ENCODE peak calls at places on chromosomes 4 and X, in eight cellular contexts. M, Z, N, H, R, G, E and L are unnamed samples.

GRCh38 chrX:108033890-108034289 is 11.0 kb upstream of the VSIG1 start:
- DNase-seq in M (no peak), Z (no peak), N (no peak), H (no peak), R (no peak), G (no peak), E (no peak), L (no peak)

GRCh38 chr4:79865253-79865652 is 207.8 kb downstream of the ANTXR2 start:
- DNase-seq in M (no peak), Z (no peak), N (no peak), H (no peak), R (no peak), G (peak), E (no peak), L (no peak)

GRCh38 chrX:121987163-121987562 is 939.8 kb downstream of the GLUD2 start:
- DNase-seq in M (no peak), Z (no peak), N (no peak), H (no peak), R (no peak), G (peak), E (no peak), L (no peak)

GRCh38 chr4:159240690-159241089 is 137.8 kb downstream of the RAPGEF2 start:
- DNase-seq in M (no peak), Z (no peak), N (no peak), H (no peak), R (no peak), G (no peak), E (no peak), L (no peak)

GRCh38 chr4:5676763-5677162 is 31.6 kb downstream of the EVC2 start:
- DNase-seq in M (no peak), Z (no peak), N (no peak), H (no peak), R (no peak), G (no peak), E (no peak), L (no peak)

GRCh38 chrX:119168104-119168503 is 40.5 kb upstream of the KIAA1210 start:
- DNase-seq in M (no peak), Z (no peak), N (no peak), H (no peak), R (no peak), G (no peak), E (no peak), L (no peak)

GRCh38 chr4:7828011-7828720 is 111.5 kb downstream of the AFAP1 start:
- DNase-seq in M (peak), Z (no peak), N (no peak), H (no peak), R (peak), G (peak), E (peak), L (peak)

GRCh38 chr4:19309365-19309764 is 942.3 kb upstream of the SLIT2 start:
- DNase-seq in M (no peak), Z (no peak), N (no peak), H (peak), R (no peak), G (peak), E (no peak), L (no peak)

GRCh38 chr4:96227515-96227914 is 387.6 kb downstream of the PDHA2 start:
- DNase-seq in M (no peak), Z (no peak), N (no peak), H (no peak), R (no peak), G (no peak), E (no peak), L (no peak)

DNA sequence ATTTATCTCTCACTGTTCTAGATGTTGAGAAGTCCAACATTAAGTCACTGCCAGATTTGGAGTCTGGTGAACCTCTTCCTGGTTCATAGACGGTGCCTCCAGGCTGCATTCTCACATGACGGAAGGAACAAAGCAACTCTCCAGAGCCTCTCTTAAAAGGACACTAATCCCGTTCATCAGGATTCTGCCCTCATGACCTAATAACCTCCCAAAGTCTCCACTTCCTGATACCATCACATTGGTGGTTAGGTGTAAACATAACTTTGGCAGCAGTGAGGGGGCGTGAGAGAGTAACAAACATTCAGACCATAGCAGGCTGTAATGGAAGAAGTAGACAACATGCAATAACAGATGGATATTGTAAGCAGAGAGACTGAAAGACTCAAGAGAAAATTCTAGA is 388.6 kb downstream of the PDHA2 start:
- DNase-seq in M (no peak), Z (no peak), N (no peak), H (no peak), R (no peak), G (no peak), E (no peak), L (no peak)
- TF ChIP-seq CTCF in M (no peak), Z (no peak), N (no peak), H (no peak), R (no peak), G (no peak), E (no peak), L (no peak)

GRCh38 chr4:108532187-108532586 is 88.2 kb upstream of the RPL34 start:
- DNase-seq in M (no peak), Z (no peak), N (no peak), H (no peak), R (no peak), G (no peak), E (no peak), L (no peak)
- H3K27ac ChIP-seq in M (no peak), Z (no peak), N (no peak), H (no peak), R (no peak), G (no peak), E (no peak), L (no peak)

GRCh38 chr4:3401436-3402171 is 40.2 kb upstream of the HGFAC start:
- DNase-seq in M (no peak), Z (no peak), N (peak), H (no peak), R (no peak), G (peak), E (no peak), L (no peak)

GRCh38 chr4:3402409-3403103 is 39.2 kb upstream of the HGFAC start:
- DNase-seq in M (no peak), Z (no peak), N (peak), H (no peak), R (no peak), G (peak), E (no peak), L (no peak)

GRCh38 chr4:3396611-3397010 is 45.2 kb upstream of the HGFAC start:
- DNase-seq in M (no peak), Z (no peak), N (no peak), H (no peak), R (no peak), G (no peak), E (no peak), L (no peak)

GRCh38 chr4:3397128-3397527 is 44.6 kb upstream of the HGFAC start:
- DNase-seq in M (no peak), Z (no peak), N (no peak), H (no peak), R (no peak), G (no peak), E (no peak), L (no peak)

DNA sequence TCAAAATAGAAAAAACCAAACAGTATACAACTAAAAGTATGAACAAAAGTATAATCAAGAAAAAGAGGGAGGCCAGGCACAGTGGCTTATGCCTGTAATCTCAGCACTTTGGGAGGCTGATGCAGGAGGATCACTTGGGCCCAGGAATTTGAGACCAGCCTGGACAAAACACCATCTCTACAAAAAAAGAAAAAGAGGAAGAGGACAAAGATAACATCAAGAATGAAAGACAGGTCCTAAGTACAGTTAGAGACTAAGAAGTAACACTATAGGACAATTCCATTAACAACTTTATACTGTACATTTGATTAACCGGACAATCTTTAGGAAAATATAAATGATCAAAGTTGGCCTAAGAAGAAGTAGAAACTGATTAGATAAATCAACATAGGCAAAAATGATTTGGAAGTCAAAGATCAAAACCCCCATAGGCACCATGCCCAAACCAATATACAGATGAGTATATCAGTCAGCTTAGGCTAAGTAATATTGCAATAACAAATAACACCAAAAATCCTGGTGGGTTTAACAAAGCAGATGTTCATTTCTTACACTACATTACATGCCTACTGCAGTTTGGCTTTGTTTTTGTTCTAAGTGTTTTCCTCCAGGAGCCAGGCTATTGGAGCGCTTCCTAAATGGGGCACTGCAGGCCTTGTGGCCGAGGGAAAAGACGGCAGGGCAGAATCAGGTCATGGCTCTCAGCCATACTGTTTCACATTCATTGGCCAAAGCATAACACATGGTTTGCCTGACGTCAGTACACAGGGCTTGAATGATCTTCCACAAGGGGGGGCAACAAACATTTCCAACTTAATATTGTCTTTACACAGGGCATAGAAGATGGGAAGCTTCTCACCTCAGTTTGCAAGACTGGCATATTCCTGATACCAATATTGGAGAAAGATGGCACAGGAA is 42.2 kb upstream of the HGFAC start:
- DNase-seq in M (no peak), Z (no peak), N (no peak), H (no peak), R (no peak), G (peak), E (no peak), L (no peak)
- TF ChIP-seq CTCF in M (no peak), Z (no peak), N (no peak), H (no peak), R (no peak), G (peak), E (no peak), L (peak)

DNA sequence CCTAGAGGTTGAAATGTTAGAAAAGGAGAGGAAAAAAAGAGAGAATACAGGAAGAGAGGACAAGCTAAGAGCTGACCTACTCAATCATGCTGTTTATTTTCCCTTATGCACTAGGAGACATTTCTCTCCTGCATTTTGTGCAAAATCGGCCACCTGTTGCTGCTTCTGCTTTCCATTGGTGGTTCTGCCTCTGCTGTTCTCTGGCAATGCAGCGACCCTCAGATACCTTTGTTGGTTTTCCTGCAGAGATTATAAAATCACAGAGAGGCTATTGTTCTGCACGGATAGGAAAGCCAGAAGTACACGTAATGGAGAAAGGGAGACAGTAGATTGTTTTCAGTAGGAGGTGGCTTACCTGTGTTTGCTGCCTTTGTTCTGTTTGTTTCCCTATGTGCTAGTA is 108.9 kb downstream of the UNC5C start:
- DNase-seq in M (no peak), Z (no peak), N (no peak), H (no peak), R (no peak), G (no peak), E (no peak), L (no peak)
- H3K27ac ChIP-seq in M (no peak), Z (no peak), N (no peak), H (no peak), R (no peak), G (no peak), E (peak), L (no peak)

GRCh38 chr4:157509286-157509685 is 288.8 kb downstream of the GRIA2 start:
- DNase-seq in M (no peak), Z (no peak), N (no peak), H (no peak), R (no peak), G (no peak), E (no peak), L (no peak)

GRCh38 chr4:157514711-157515110 is 294.2 kb downstream of the GRIA2 start:
- DNase-seq in M (no peak), Z (no peak), N (no peak), H (peak), R (no peak), G (no peak), E (no peak), L (no peak)
- TF ChIP-seq CTCF in M (no peak), Z (no peak), N (no peak), H (peak), R (no peak), G (no peak), E (no peak), L (no peak)

GRCh38 chr4:3765271-3766206 is 646 bp upstream of the ADRA2C start:
- DNase-seq in M (no peak), Z (peak), N (no peak), H (peak), R (peak), G (peak), E (peak), L (no peak)
- H3K27ac ChIP-seq in M (no peak), Z (no peak), N (no peak), H (no peak), R (no peak), G (no peak), E (no peak), L (no peak)

DNA sequence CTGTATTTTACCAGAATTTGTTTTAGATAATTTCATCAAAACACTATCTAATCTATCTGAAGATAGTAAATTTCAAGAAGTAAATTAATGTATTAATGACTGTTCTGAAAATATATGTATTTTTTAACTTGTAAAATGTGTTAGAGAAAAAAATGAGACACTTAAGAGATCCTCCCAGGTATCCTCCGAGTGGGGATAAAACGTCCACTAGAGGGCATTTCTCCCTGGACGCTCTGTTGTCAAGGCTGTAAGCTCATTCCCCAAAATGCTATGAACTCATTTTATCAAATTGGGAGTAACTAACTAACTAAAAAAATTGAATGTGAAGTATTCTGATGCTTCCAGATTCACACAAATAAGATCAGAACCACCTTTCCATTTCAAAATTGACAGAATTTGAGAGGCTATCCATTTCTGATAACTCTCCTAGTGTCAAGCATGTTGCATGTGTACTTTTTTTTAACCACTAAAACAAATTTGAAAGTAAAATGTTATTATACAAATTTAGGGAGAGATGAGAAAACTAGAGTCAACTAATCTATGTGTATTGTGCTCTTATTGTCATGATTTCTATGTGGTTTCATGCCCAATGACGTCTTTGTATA is 337.3 kb upstream of the HS3ST1 start:
- DNase-seq in M (no peak), Z (peak), N (no peak), H (peak), R (no peak), G (peak), E (no peak), L (no peak)
- TF ChIP-seq CTCF in M (no peak), Z (peak), N (peak), H (peak), R (peak), G (peak), E (peak), L (peak)

DNA sequence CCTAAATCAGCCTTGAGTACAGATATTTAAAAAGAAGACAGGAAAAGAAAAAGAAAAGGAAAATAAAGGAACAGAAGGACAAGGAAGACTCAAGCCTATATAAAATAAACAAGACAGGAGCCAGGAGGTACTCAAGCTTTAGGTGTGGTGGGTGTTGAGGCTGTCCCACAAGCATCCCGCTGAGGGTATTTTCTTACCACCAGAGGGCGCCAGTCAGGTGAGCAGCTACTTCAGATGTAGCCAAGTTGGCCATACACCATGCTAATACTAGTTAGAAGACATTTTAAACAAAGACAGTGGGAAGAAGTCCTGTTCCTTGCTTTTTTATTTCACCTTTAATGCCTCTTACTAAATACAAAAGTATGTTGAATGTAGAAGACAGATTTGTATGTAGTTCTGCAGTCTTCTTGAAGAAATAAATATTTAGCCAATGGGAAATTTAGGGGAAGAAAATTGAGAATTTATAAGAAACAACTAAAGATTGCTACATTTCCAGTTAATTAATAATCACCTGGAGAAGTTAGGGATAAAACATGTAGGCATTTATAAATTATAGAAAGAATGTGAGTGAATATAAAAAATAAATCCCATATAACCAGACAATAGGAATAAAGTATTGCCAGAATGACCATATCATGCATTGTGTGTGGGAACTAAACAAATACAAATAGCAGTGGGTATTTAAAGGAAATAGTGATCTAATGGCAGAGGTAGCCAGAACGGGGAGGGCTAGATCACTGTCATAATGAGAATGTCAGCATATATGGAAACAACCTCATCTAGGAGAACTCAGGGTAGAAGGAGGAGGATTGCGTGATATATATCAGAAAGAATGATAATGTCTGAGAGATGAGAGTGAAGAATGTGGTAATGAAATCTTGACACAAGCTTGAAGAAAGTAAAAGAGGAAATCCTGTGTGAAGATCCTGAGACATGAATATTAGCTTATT is 71.0 kb downstream of the MTHFD2L start:
- DNase-seq in M (peak), Z (peak), N (peak), H (peak), R (peak), G (peak), E (peak), L (no peak)
- H3K27ac ChIP-seq in M (no peak), Z (no peak), N (no peak), H (no peak), R (no peak), G (peak), E (no peak), L (peak)

GRCh38 chr4:86910820-86911684 is 18.8 kb upstream of the C4orf36 start:
- DNase-seq in M (no peak), Z (no peak), N (no peak), H (no peak), R (no peak), G (peak), E (no peak), L (no peak)
- TF ChIP-seq CTCF in M (no peak), Z (no peak), N (no peak), H (no peak), R (no peak), G (no peak), E (no peak), L (no peak)